ENCODE peak calls at places on chromosomes 4 and X, in five cellular contexts. E, D, T, P and Y are unnamed samples. For H3K36me3, the result is how much of the 10 kb centered on the place peaks cover.

GRCh38 chr4:185134176-185134869 is 8.7 kb upstream of the SLC25A4 start:
- DNase-seq in E (peak), T (no peak), P (peak), D (no peak), Y (no peak)

GRCh38 chr4:19492611-19493010 is 759.1 kb upstream of the SLIT2 start:
- DNase-seq in T (no peak), E (peak), D (no peak), P (no peak), Y (no peak)

GRCh38 chr4:142404191-142404611 is 441.9 kb downstream of the INPP4B start:
- DNase-seq in D (no peak), T (no peak), P (peak), E (peak), Y (peak)

GRCh38 chr4:139453041-139453370 is 915 bp upstream of the RAB33B start:
- DNase-seq in D (peak), T (no peak), E (peak), P (no peak), Y (no peak)

GRCh38 chrX:119647552-119648420 is 41.6 kb upstream of the NKRF start:
- DNase-seq in T (no peak), P (no peak), E (no peak), D (no peak), Y (no peak)

GRCh38 chrX:23752740-23753435 is 9.8 kb upstream of the ACOT9 start:
- DNase-seq in T (no peak), D (no peak), P (no peak), E (peak), Y (no peak)

GRCh38 chrX:119638725-119639471 is 32.7 kb upstream of the NKRF start:
- DNase-seq in D (no peak), T (no peak), E (no peak), P (no peak), Y (no peak)

GRCh38 chr4:38154681-38155588 is 194.7 kb downstream of the PTTG2 start:
- DNase-seq in T (peak), D (no peak), E (no peak), P (no peak), Y (peak)

GRCh38 chr4:151541438-151542071 is 132.6 kb downstream of the FHIP1A start:
- DNase-seq in T (no peak), P (peak), D (no peak), E (peak), Y (no peak)

GRCh38 chrX:37975421-37975820 is 30.9 kb upstream of the SYTL5 start:
- DNase-seq in T (no peak), P (no peak), D (no peak), E (no peak), Y (no peak)

GRCh38 chr4:123479944-123480343 is 83.3 kb downstream of the SPRY1 start:
- DNase-seq in D (no peak), E (no peak), T (no peak), P (peak), Y (no peak)

GRCh38 chr4:109574931-109575804 is 15.1 kb downstream of the MCUB start:
- DNase-seq in E (no peak), T (no peak), D (no peak), P (no peak), Y (no peak)

GRCh38 chr4:150782311-150782710 is 200.4 kb downstream of the MAB21L2 start:
- DNase-seq in P (peak), T (no peak), E (peak), D (no peak), Y (no peak)

GRCh38 chr4:17578482-17578891 is 1.5 kb downstream of the LAP3 start:
- DNase-seq in P (no peak), T (no peak), E (no peak), D (no peak), Y (no peak)

GRCh38 chr4:83213640-83214039 is 71.0 kb downstream of the COQ2 start:
- DNase-seq in E (no peak), P (no peak), T (no peak), D (no peak), Y (no peak)

GRCh38 chr4:47213106-47213505 is 181.7 kb downstream of the GABRB1 start:
- DNase-seq in P (no peak), T (no peak), E (no peak), D (no peak), Y (no peak)

GRCh38 chr4:47213971-47214370 is 182.6 kb downstream of the GABRB1 start:
- DNase-seq in D (no peak), E (peak), P (peak), T (no peak), Y (no peak)

GRCh38 chr4:140135529-140136021 is 18.4 kb downstream of the MAML3 start:
- DNase-seq in E (peak), D (no peak), P (peak), T (peak), Y (peak)

GRCh38 chrX:9343971-9344370 is 120.9 kb upstream of the TBL1X start:
- DNase-seq in T (no peak), E (no peak), D (no peak), P (no peak), Y (no peak)

GRCh38 chrX:139332441-139332840 is 198.1 kb upstream of the F9 start:
- DNase-seq in D (no peak), T (no peak), E (no peak), P (no peak), Y (no peak)

GRCh38 chr4:113636877-113637276 is 124.7 kb downstream of the CAMK2D start:
- DNase-seq in P (no peak), T (no peak), E (peak), D (no peak), Y (no peak)

GRCh38 chrX:13647709-13648212 is 5.2 kb upstream of the TCEANC start:
- DNase-seq in E (peak), T (peak), P (peak), D (no peak), Y (peak)

GRCh38 chrX:39915596-39915995 is 182.2 kb downstream of the BCOR start:
- DNase-seq in E (no peak), T (no peak), P (no peak), D (no peak), Y (no peak)

GRCh38 chr4:80307774-80308465 is 27.6 kb upstream of the CFAP299 start:
- DNase-seq in P (peak), T (no peak), D (no peak), E (peak), Y (no peak)

GRCh38 chr4:37160653-37161052 is 83.9 kb upstream of the NWD2 start:
- DNase-seq in P (no peak), D (no peak), E (no peak), T (no peak), Y (no peak)

GRCh38 chr4:168664242-168664897 is 167.5 kb downstream of the PALLD start:
- DNase-seq in T (no peak), P (no peak), D (no peak), E (peak), Y (no peak)

GRCh38 chr4:47383829-47384427 is 79.6 kb downstream of the COMMD8 start:
- DNase-seq in P (peak), E (peak), D (no peak), T (no peak), Y (no peak)

GRCh38 chrX:122878269-122878668 is 305.8 kb upstream of the GRIA3 start:
- DNase-seq in P (no peak), E (no peak), D (no peak), T (no peak), Y (no peak)

GRCh38 chrX:8404443-8404842 is 60.2 kb upstream of the VCX3B start:
- DNase-seq in D (no peak), P (no peak), E (peak), T (no peak), Y (no peak)

GRCh38 chr4:5128569-5128968 is 77.3 kb downstream of the STK32B start:
- DNase-seq in P (no peak), D (peak), E (no peak), T (no peak), Y (no peak)

GRCh38 chr4:146585761-146586333 is 52.8 kb upstream of the POU4F2 start:
- DNase-seq in T (no peak), D (no peak), E (peak), P (peak), Y (no peak)

GRCh38 chr4:80447493-80447892 is 112.0 kb downstream of the CFAP299 start:
- DNase-seq in D (no peak), T (no peak), E (no peak), P (no peak), Y (no peak)

GRCh38 chr4:121156822-121157769 is 7.0 kb downstream of the TNIP3 start:
- DNase-seq in T (peak), E (peak), D (no peak), P (peak), Y (peak)

GRCh38 chrX:64570204-64570603 is 175.0 kb upstream of the MTMR8 start:
- DNase-seq in D (no peak), E (no peak), P (no peak), T (no peak), Y (no peak)
- TF ChIP-seq CTCF in D (no peak), E (no peak), P (no peak), T (no peak), Y (no peak)

DNA sequence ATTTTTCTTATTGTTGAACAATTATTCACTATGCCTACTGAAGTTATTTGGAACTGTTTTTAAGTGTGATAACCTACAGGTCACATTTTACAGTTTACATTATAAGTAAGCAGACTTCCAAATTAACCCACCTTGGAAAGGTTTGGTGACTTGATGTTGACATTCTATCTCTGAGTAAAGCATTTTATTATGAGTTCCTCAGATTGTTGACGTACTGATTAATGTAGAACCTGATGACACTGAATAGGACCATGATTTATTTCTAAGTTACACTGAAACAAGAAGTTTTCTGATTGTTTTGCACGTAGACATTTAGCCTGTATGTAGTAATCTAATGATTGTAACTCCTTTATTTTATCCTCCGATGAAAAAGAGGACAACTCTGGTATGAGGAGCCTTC is 17.0 kb upstream of the CXCL3 start:
- DNase-seq in D (no peak), T (no peak), P (no peak), E (no peak), Y (no peak)
- H3K4me3 ChIP-seq in D (no peak), T (no peak), P (no peak), E (no peak), Y (no peak)

GRCh38 chr4:3510481-3510880 is 21.7 kb downstream of the LRPAP1 start:
- DNase-seq in E (no peak), T (peak), P (no peak), D (no peak), Y (no peak)

GRCh38 chr4:3511187-3511586 is 21.0 kb downstream of the LRPAP1 start:
- DNase-seq in P (no peak), D (no peak), E (no peak), T (peak), Y (no peak)

GRCh38 chr4:3505231-3505630 is 27.0 kb downstream of the LRPAP1 start:
- DNase-seq in T (no peak), E (no peak), P (no peak), D (no peak), Y (no peak)

GRCh38 chr4:3512279-3512678 is 19.9 kb downstream of the LRPAP1 start:
- DNase-seq in E (no peak), T (peak), D (no peak), P (no peak), Y (no peak)

DNA sequence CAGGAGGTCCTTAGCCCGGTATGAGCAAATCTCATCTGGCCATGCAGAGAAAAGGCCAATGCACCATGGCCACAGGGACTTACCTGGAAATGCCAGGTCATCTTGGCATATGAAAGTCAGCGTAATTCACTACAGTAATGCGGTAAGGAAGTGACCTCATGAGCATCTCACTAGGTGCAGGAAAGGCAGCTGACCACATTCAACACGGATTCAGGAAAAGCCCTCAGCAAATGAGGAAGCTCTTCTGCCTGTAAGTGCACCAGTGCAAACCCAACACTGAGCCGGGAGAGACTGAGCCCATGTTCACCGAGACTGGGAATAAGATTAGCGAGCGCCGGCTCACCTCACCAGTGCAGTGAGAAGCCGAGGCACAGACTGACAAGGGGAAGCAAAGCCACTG is 23.7 kb downstream of the LRPAP1 start:
- DNase-seq in T (no peak), P (no peak), E (no peak), D (no peak), Y (no peak)
- H3K36me3 ChIP-seq in T (under half), P (under half), E (under half), D (under half), Y (under half)

GRCh38 chr4:176230827-176231226 is 35.4 kb upstream of the SPATA4 start:
- DNase-seq in D (no peak), P (no peak), T (no peak), E (no peak), Y (no peak)
- TF ChIP-seq CTCF in D (no peak), P (no peak), T (no peak), E (no peak), Y (no peak)

GRCh38 chr4:41409095-41409494 is 128.9 kb upstream of the LIMCH1 start:
- DNase-seq in E (no peak), D (no peak), P (no peak), T (no peak), Y (no peak)

GRCh38 chr4:41406051-41406516 is 131.9 kb upstream of the LIMCH1 start:
- DNase-seq in P (no peak), E (no peak), D (no peak), T (no peak), Y (no peak)

GRCh38 chr4:41410049-41410448 is 127.9 kb upstream of the LIMCH1 start:
- DNase-seq in E (no peak), T (no peak), P (no peak), D (no peak), Y (no peak)

GRCh38 chr4:41400296-41400695 is 137.7 kb upstream of the LIMCH1 start:
- DNase-seq in E (peak), T (no peak), P (no peak), D (no peak), Y (no peak)

GRCh38 chr4:41405464-41405863 is 132.5 kb upstream of the LIMCH1 start:
- DNase-seq in T (no peak), P (no peak), D (no peak), E (no peak), Y (no peak)
- H3K4me3 ChIP-seq in T (no peak), P (no peak), D (no peak), E (no peak), Y (no peak)

DNA sequence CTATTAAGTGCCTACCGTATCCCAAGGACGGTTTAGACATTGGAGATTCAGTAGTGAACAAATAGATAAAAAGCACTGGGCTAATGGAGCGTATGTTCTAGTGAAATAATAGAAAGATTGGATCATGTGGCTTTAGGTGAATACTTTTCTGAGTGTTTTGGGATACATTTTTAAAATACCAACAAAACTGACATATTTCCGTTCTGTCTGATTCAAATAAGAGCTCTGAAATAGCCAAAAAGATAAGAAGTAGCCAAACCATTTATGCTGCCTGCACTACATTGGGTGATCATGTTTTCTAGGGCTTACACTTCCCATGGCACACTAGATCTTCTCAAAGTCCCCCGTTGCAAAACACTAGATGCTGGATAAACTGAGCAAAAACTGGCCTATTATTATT is 14.2 kb downstream of the IGFBP7 start:
- DNase-seq in T (no peak), P (no peak), D (no peak), E (peak), Y (no peak)
- H3K36me3 ChIP-seq in T (under half), P (under half), D (under half), E (under half), Y (under half)

DNA sequence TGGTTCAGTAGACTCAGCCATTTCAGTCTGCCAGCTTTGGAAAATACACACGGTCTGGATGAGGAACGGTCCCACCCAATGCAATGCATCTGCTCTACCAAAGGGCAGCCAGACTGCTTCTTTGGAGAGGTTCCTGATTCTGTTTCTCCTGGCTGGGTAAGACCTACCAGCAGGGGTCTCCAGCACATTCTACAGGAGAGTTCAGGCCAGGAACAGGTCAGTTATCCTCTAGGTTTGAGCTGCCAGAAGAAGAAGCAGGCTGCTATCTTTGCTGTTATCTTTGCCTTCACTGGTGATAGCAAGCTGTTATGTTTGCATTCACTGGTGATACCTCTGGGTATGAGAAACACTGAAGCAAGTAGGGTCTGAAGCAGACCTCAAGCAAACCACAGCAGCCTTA is 45.5 kb upstream of the PBDC1 start:
- DNase-seq in T (no peak), P (no peak), D (no peak), E (no peak), Y (no peak)
- TF ChIP-seq CTCF in T (no peak), P (no peak), D (no peak), E (no peak), Y (no peak)

GRCh38 chr4:2042947-2043395 is 16.2 kb upstream of the NAT8L start:
- DNase-seq in T (no peak), P (no peak), E (no peak), D (no peak), Y (no peak)
- H3K4me3 ChIP-seq in T (no peak), P (peak), E (no peak), D (peak), Y (peak)